ENCODE peak calls at places on chromosome 1, in seven cellular contexts. One of them, this sample, is unnamed.
A peak's percentile ranks its signal among the peaks of the same experiment; 100 is the strongest.

GRCh38 chr1:74343191-74343590 is 108.0 kb downstream of the TNNI3K start:
- DNase-seq in GM13976: no peak
- DNase-seq in HuH-7.5: no peak
- DNase-seq in stromal cell of bone marrow: no peak
- DNase-seq in right cardiac atrium: peak; percentile 59
- DNase-seq in AG10803: no peak
- DNase-seq in myocyte: no peak
- DNase-seq in this sample: no peak

GRCh38 chr1:8671313-8671917 is 146.0 kb downstream of the RERE start:
- DNase-seq in GM13976: no peak
- DNase-seq in HuH-7.5: no peak
- DNase-seq in stromal cell of bone marrow: peak; percentile 52
- DNase-seq in right cardiac atrium: no peak
- DNase-seq in AG10803: peak; percentile 75
- DNase-seq in myocyte: peak; percentile 74
- DNase-seq in this sample: no peak

GRCh38 chr1:223775054-223775453 is 62.7 kb downstream of the CAPN2 start:
- DNase-seq in GM13976: no peak
- DNase-seq in HuH-7.5: no peak
- DNase-seq in stromal cell of bone marrow: peak; percentile 19
- DNase-seq in right cardiac atrium: no peak
- DNase-seq in AG10803: no peak
- DNase-seq in myocyte: peak; percentile 78
- DNase-seq in this sample: peak; percentile 33

GRCh38 chr1:97824644-97825043 is 96.2 kb downstream of the DPYD start:
- DNase-seq in GM13976: no peak
- DNase-seq in HuH-7.5: no peak
- DNase-seq in stromal cell of bone marrow: no peak
- DNase-seq in right cardiac atrium: no peak
- DNase-seq in AG10803: no peak
- DNase-seq in myocyte: no peak
- DNase-seq in this sample: no peak

GRCh38 chr1:196535727-196536126 is 72.5 kb downstream of the KCNT2 start:
- DNase-seq in GM13976: no peak
- DNase-seq in HuH-7.5: no peak
- DNase-seq in stromal cell of bone marrow: no peak
- DNase-seq in right cardiac atrium: no peak
- DNase-seq in AG10803: peak; percentile 41
- DNase-seq in myocyte: peak; percentile 21
- DNase-seq in this sample: no peak

GRCh38 chr1:197027359-197027758 is 39.7 kb downstream of the F13B start:
- DNase-seq in GM13976: no peak
- DNase-seq in HuH-7.5: no peak
- DNase-seq in stromal cell of bone marrow: no peak
- DNase-seq in right cardiac atrium: no peak
- DNase-seq in AG10803: no peak
- DNase-seq in myocyte: no peak
- DNase-seq in this sample: no peak

GRCh38 chr1:201538618-201539551 is at the start of gene NAV1:
- DNase-seq in GM13976: no peak
- DNase-seq in HuH-7.5: peak; percentile 46
- DNase-seq in stromal cell of bone marrow: peak; percentile 85
- DNase-seq in right cardiac atrium: peak; percentile 92
- DNase-seq in AG10803: peak; percentile 90
- DNase-seq in myocyte: peak; percentile 95
- DNase-seq in this sample: no peak

GRCh38 chr1:41800237-41800902 is 118.4 kb downstream of the HIVEP3 start:
- DNase-seq in GM13976: no peak
- DNase-seq in HuH-7.5: no peak
- DNase-seq in stromal cell of bone marrow: no peak
- DNase-seq in right cardiac atrium: peak; percentile 93
- DNase-seq in AG10803: no peak
- DNase-seq in myocyte: no peak
- DNase-seq in this sample: no peak

GRCh38 chr1:68358439-68358838 is 91.3 kb downstream of the RPE65 start:
- DNase-seq in GM13976: no peak
- DNase-seq in HuH-7.5: no peak
- DNase-seq in stromal cell of bone marrow: no peak
- DNase-seq in right cardiac atrium: no peak
- DNase-seq in AG10803: no peak
- DNase-seq in myocyte: no peak
- DNase-seq in this sample: no peak

GRCh38 chr1:168687796-168688195 is 41.2 kb downstream of the DPT start:
- DNase-seq in GM13976: no peak
- DNase-seq in HuH-7.5: no peak
- DNase-seq in stromal cell of bone marrow: no peak
- DNase-seq in right cardiac atrium: no peak
- DNase-seq in AG10803: no peak
- DNase-seq in myocyte: no peak
- DNase-seq in this sample: no peak

GRCh38 chr1:26047278-26047874 is 1.5 kb upstream of the SLC30A2 start:
- DNase-seq in GM13976: no peak
- DNase-seq in HuH-7.5: no peak
- DNase-seq in stromal cell of bone marrow: no peak
- DNase-seq in right cardiac atrium: no peak
- DNase-seq in AG10803: no peak
- DNase-seq in myocyte: no peak
- DNase-seq in this sample: no peak

GRCh38 chr1:46611691-46612221 is 4.9 kb downstream of the MOB3C start:
- DNase-seq in GM13976: no peak
- DNase-seq in HuH-7.5: no peak
- DNase-seq in stromal cell of bone marrow: no peak
- DNase-seq in right cardiac atrium: no peak
- DNase-seq in AG10803: no peak
- DNase-seq in myocyte: peak; percentile 72
- DNase-seq in this sample: no peak

GRCh38 chr1:35561972-35562680 is 4.5 kb downstream of the NCDN start:
- DNase-seq in GM13976: no peak
- DNase-seq in HuH-7.5: no peak
- DNase-seq in stromal cell of bone marrow: no peak
- DNase-seq in right cardiac atrium: no peak
- DNase-seq in AG10803: no peak
- DNase-seq in myocyte: no peak
- DNase-seq in this sample: no peak

GRCh38 chr1:243642936-243643335 is 207.1 kb downstream of the AKT3 start:
- DNase-seq in GM13976: no peak
- DNase-seq in HuH-7.5: no peak
- DNase-seq in stromal cell of bone marrow: no peak
- DNase-seq in right cardiac atrium: no peak
- DNase-seq in AG10803: peak; percentile 44
- DNase-seq in myocyte: no peak
- DNase-seq in this sample: no peak